ENCODE peak calls at places on chromosomes 6 and 20, in eight cellular contexts. N, E, F, L, B, A, D and U are unnamed samples.

GRCh38 chr6:56573142-56573541 is 69.5 kb downstream of the DST start:
- DNase-seq in N (no peak), E (no peak), F (no peak), L (no peak), B (no peak), A (no peak), D (no peak), U (no peak)

GRCh38 chr6:138012682-138013081 is 94.5 kb downstream of the PERP start:
- DNase-seq in N (no peak), E (peak; percentile 66), F (no peak), L (no peak), B (no peak), A (no peak), D (no peak), U (no peak)

GRCh38 chr6:36505744-36506534 is 41.3 kb downstream of the STK38 start:
- DNase-seq in N (no peak), E (no peak), F (no peak), L (no peak), B (no peak), A (no peak), D (no peak), U (no peak)

GRCh38 chr6:105510746-105511145 is 107.9 kb upstream of the PREP start:
- DNase-seq in N (no peak), E (no peak), F (no peak), L (peak; percentile 68), B (no peak), A (peak; percentile 59), D (no peak), U (no peak)

GRCh38 chr6:11969092-11969491 is 43.0 kb upstream of the HIVEP1 start:
- DNase-seq in N (no peak), E (no peak), F (no peak), L (peak; percentile 55), B (no peak), A (peak; percentile 47), D (no peak), U (no peak)

GRCh38 chr20:63697357-63697867 is 960 bp downstream of the TNFRSF6B start:
- DNase-seq in N (peak; percentile 9), E (no peak), F (peak; percentile 56), L (no peak), B (no peak), A (no peak), D (no peak), U (no peak)

GRCh38 chr6:138517635-138518034 is 18.3 kb upstream of the NHSL1 start:
- DNase-seq in N (peak; percentile 55), E (peak; percentile 63), F (peak; percentile 65), L (peak; percentile 47), B (peak; percentile 40), A (no peak), D (peak; percentile 89), U (peak; percentile 31)

GRCh38 chr6:168999392-168999791 is 254.3 kb downstream of the THBS2 start:
- DNase-seq in N (no peak), E (no peak), F (no peak), L (no peak), B (no peak), A (no peak), D (no peak), U (no peak)

GRCh38 chr6:65398851-65399250 is 308.2 kb downstream of the EYS start:
- DNase-seq in N (no peak), E (no peak), F (no peak), L (no peak), B (no peak), A (no peak), D (no peak), U (no peak)

GRCh38 chr6:31791324-31792089 is 4.0 kb downstream of the VARS1 start:
- DNase-seq in N (peak; percentile 39), E (no peak), F (peak; percentile 37), L (peak; percentile 56), B (peak; percentile 44), A (no peak), D (peak; percentile 46), U (no peak)

GRCh38 chr6:111591901-111592461 is 13.7 kb downstream of the TRAF3IP2 start:
- DNase-seq in N (no peak), E (peak; percentile 90), F (no peak), L (peak; percentile 89), B (no peak), A (no peak), D (no peak), U (no peak)

GRCh38 chr6:36998723-36999466 is 6.6 kb upstream of the FGD2 start:
- DNase-seq in N (peak; percentile 28), E (no peak), F (no peak), L (no peak), B (no peak), A (no peak), D (peak; percentile 91), U (no peak)

GRCh38 chr20:35300469-35301262 is 8.4 kb upstream of the FAM83C start:
- DNase-seq in N (no peak), E (no peak), F (no peak), L (no peak), B (no peak), A (no peak), D (no peak), U (no peak)

GRCh38 chr6:235763-236360 is 56.4 kb upstream of the DUSP22 start:
- DNase-seq in N (no peak), E (no peak), F (no peak), L (peak; percentile 50), B (peak; percentile 75), A (peak; percentile 42), D (no peak), U (no peak)

GRCh38 chr6:16776394-16777017 is 15.2 kb upstream of the ATXN1 start:
- DNase-seq in N (no peak), E (no peak), F (no peak), L (peak; percentile 26), B (no peak), A (no peak), D (no peak), U (no peak)

GRCh38 chr6:3410385-3411360 is 46.2 kb downstream of the SLC22A23 start:
- DNase-seq in N (peak; percentile 61), E (no peak), F (no peak), L (peak; percentile 71), B (peak; percentile 54), A (no peak), D (peak; percentile 35), U (no peak)

GRCh38 chr6:140245641-140246040 is 871.2 kb upstream of the CITED2 start:
- DNase-seq in N (no peak), E (no peak), F (no peak), L (no peak), B (no peak), A (no peak), D (no peak), U (no peak)

GRCh38 chr6:33993091-33993490 is 152.8 kb downstream of the GRM4 start:
- DNase-seq in N (peak; percentile 3), E (no peak), F (no peak), L (no peak), B (no peak), A (no peak), D (no peak), U (no peak)

GRCh38 chr20:44135811-44136204 is 51.2 kb downstream of the JPH2 start:
- DNase-seq in N (no peak), E (no peak), F (no peak), L (no peak), B (no peak), A (no peak), D (no peak), U (no peak)

GRCh38 chr20:61331542-61331941 is 79.5 kb downstream of the CDH4 start:
- DNase-seq in N (no peak), E (no peak), F (no peak), L (no peak), B (no peak), A (no peak), D (no peak), U (no peak)

GRCh38 chr20:1357921-1358671 is 29.2 kb upstream of the SDCBP2 start:
- DNase-seq in N (no peak), E (no peak), F (no peak), L (peak; percentile 49), B (peak; percentile 62), A (no peak), D (no peak), U (no peak)

GRCh38 chr20:2331092-2331491 is 35.3 kb downstream of the TGM3 start:
- DNase-seq in N (no peak), E (no peak), F (no peak), L (no peak), B (no peak), A (no peak), D (no peak), U (no peak)

GRCh38 chr6:131831886-131832285 is 24.1 kb downstream of the ENPP1 start:
- DNase-seq in N (no peak), E (no peak), F (no peak), L (no peak), B (no peak), A (no peak), D (no peak), U (no peak)

GRCh38 chr6:9173229-9173628 is 737.9 kb upstream of the SLC35B3 start:
- DNase-seq in N (no peak), E (no peak), F (no peak), L (no peak), B (no peak), A (no peak), D (no peak), U (no peak)

GRCh38 chr6:147507162-147508072 is 1.1 kb upstream of the SAMD5 start:
- DNase-seq in N (no peak), E (peak; percentile 6), F (peak; percentile 69), L (no peak), B (peak; percentile 1), A (no peak), D (peak; percentile 24), U (no peak)

GRCh38 chr20:48984575-48985219 is 61.4 kb upstream of the CSE1L start:
- DNase-seq in N (peak; percentile 78), E (no peak), F (no peak), L (no peak), B (no peak), A (no peak), D (no peak), U (no peak)

GRCh38 chr20:36154696-36155628 is at the start of gene EPB41L1:
- DNase-seq in N (no peak), E (no peak), F (no peak), L (no peak), B (no peak), A (no peak), D (no peak), U (peak; percentile 27)

GRCh38 chr6:2632368-2632767 is 118.4 kb downstream of the MYLK4 start:
- DNase-seq in N (no peak), E (no peak), F (no peak), L (peak; percentile 48), B (no peak), A (no peak), D (no peak), U (no peak)

GRCh38 chr6:166556871-166557322 is 29.6 kb downstream of the RAMACL start:
- DNase-seq in N (peak; percentile 98), E (peak; percentile 99), F (peak; percentile 95), L (peak; percentile 91), B (no peak), A (peak; percentile 88), D (peak; percentile 99), U (peak; percentile 98)

GRCh38 chr6:130602151-130602770 is 224.9 kb upstream of the SMLR1 start:
- DNase-seq in N (no peak), E (peak; percentile 97), F (no peak), L (peak; percentile 97), B (no peak), A (peak; percentile 91), D (no peak), U (no peak)

GRCh38 chr20:24584538-24585356 is 115.3 kb downstream of the SYNDIG1 start:
- DNase-seq in N (no peak), E (no peak), F (no peak), L (peak; percentile 87), B (no peak), A (peak; percentile 70), D (no peak), U (no peak)

GRCh38 chr6:42724825-42725224 is 2.4 kb upstream of the PRPH2 start:
- DNase-seq in N (no peak), E (no peak), F (no peak), L (no peak), B (no peak), A (no peak), D (no peak), U (no peak)

GRCh38 chr6:151681426-151682059 is 125.9 kb upstream of the ESR1 start:
- DNase-seq in N (no peak), E (no peak), F (no peak), L (peak; percentile 56), B (no peak), A (no peak), D (peak; percentile 35), U (no peak)